ENCODE peak calls at places on chromosomes 3 and 15, in four cellular contexts. One of them, this sample, is unnamed.

GRCh38 chr3:184314700-184315505 is 497 bp downstream of the EIF4G1 start:
- DNase-seq in right atrium auricular region: peak; percentile 89
- DNase-seq in Ammon's horn: peak; percentile 56
- DNase-seq in CD8-positive, alpha-beta memory T cell: peak; percentile 77
- DNase-seq in this sample: peak; percentile 92

GRCh38 chr3:55488398-55489055 is 1.4 kb upstream of the WNT5A start:
- DNase-seq in Ammon's horn: peak; percentile 81
- DNase-seq in CD8-positive, alpha-beta memory T cell: no peak
- DNase-seq in right atrium auricular region: no peak
- DNase-seq in this sample: peak; percentile 1

GRCh38 chr3:170506556-170506955 is 79.3 kb downstream of the SLC7A14 start:
- DNase-seq in right atrium auricular region: no peak
- DNase-seq in Ammon's horn: no peak
- DNase-seq in CD8-positive, alpha-beta memory T cell: no peak
- DNase-seq in this sample: no peak

GRCh38 chr3:52531636-52532516 is 1.8 kb downstream of the NT5DC2 start:
- DNase-seq in right atrium auricular region: no peak
- DNase-seq in Ammon's horn: no peak
- DNase-seq in CD8-positive, alpha-beta memory T cell: no peak
- DNase-seq in this sample: no peak

GRCh38 chr15:57245130-57245529 is 131.2 kb upstream of the CGNL1 start:
- DNase-seq in CD8-positive, alpha-beta memory T cell: no peak
- DNase-seq in right atrium auricular region: no peak
- DNase-seq in Ammon's horn: no peak
- DNase-seq in this sample: peak; percentile 28

GRCh38 chr15:30023798-30024295 is 58.9 kb upstream of the GOLGA8J start:
- DNase-seq in CD8-positive, alpha-beta memory T cell: no peak
- DNase-seq in Ammon's horn: peak; percentile 50
- DNase-seq in right atrium auricular region: no peak
- DNase-seq in this sample: no peak

GRCh38 chr3:66095295-66096001 is 56.7 kb upstream of the MAGI1 start:
- DNase-seq in CD8-positive, alpha-beta memory T cell: no peak
- DNase-seq in right atrium auricular region: no peak
- DNase-seq in Ammon's horn: no peak
- DNase-seq in this sample: no peak

GRCh38 chr3:10722921-10723320 is 93.1 kb upstream of the SLC6A11 start:
- DNase-seq in Ammon's horn: no peak
- DNase-seq in CD8-positive, alpha-beta memory T cell: no peak
- DNase-seq in right atrium auricular region: no peak
- DNase-seq in this sample: no peak

GRCh38 chr3:66353530-66353929 is 132.7 kb downstream of the SLC25A26 start:
- DNase-seq in Ammon's horn: no peak
- DNase-seq in CD8-positive, alpha-beta memory T cell: no peak
- DNase-seq in right atrium auricular region: no peak
- DNase-seq in this sample: no peak

GRCh38 chr3:16784958-16785357 is 99.8 kb upstream of the PLCL2 start:
- DNase-seq in Ammon's horn: no peak
- DNase-seq in CD8-positive, alpha-beta memory T cell: no peak
- DNase-seq in right atrium auricular region: no peak
- DNase-seq in this sample: no peak

GRCh38 chr3:99962703-99963102 is 145.0 kb downstream of the CMSS1 start:
- DNase-seq in CD8-positive, alpha-beta memory T cell: no peak
- DNase-seq in right atrium auricular region: no peak
- DNase-seq in Ammon's horn: no peak
- DNase-seq in this sample: no peak

GRCh38 chr15:65286069-65286703 is 497 bp downstream of the PARP16 start:
- DNase-seq in Ammon's horn: peak; percentile 48
- DNase-seq in right atrium auricular region: no peak
- DNase-seq in CD8-positive, alpha-beta memory T cell: no peak
- DNase-seq in this sample: peak; percentile 71

GRCh38 chr15:26772588-26773484 is at the start of gene GABRB3:
- DNase-seq in Ammon's horn: peak; percentile 60
- DNase-seq in right atrium auricular region: no peak
- DNase-seq in CD8-positive, alpha-beta memory T cell: no peak
- DNase-seq in this sample: no peak

GRCh38 chr3:196821806-196822355 is 45.8 kb upstream of the SENP5 start:
- DNase-seq in right atrium auricular region: no peak
- DNase-seq in CD8-positive, alpha-beta memory T cell: no peak
- DNase-seq in Ammon's horn: no peak
- DNase-seq in this sample: no peak

GRCh38 chr3:128503164-128503651 is 10.2 kb upstream of the GATA2 start:
- DNase-seq in right atrium auricular region: peak; percentile 48
- DNase-seq in CD8-positive, alpha-beta memory T cell: no peak
- DNase-seq in Ammon's horn: no peak
- DNase-seq in this sample: no peak

GRCh38 chr3:160739079-160739478 is 17.0 kb upstream of the PPM1L start:
- DNase-seq in Ammon's horn: no peak
- DNase-seq in CD8-positive, alpha-beta memory T cell: no peak
- DNase-seq in right atrium auricular region: no peak
- DNase-seq in this sample: no peak

GRCh38 chr3:150059729-150060128 is 89.0 kb upstream of the PFN2 start:
- DNase-seq in right atrium auricular region: no peak
- DNase-seq in CD8-positive, alpha-beta memory T cell: no peak
- DNase-seq in Ammon's horn: peak; percentile 64
- DNase-seq in this sample: no peak

GRCh38 chr15:96878129-96878528 is 547.6 kb downstream of the NR2F2 start:
- DNase-seq in CD8-positive, alpha-beta memory T cell: no peak
- DNase-seq in right atrium auricular region: no peak
- DNase-seq in Ammon's horn: no peak
- DNase-seq in this sample: no peak

GRCh38 chr15:75346796-75347221 is at the start of gene NEIL1:
- DNase-seq in Ammon's horn: no peak
- DNase-seq in right atrium auricular region: no peak
- DNase-seq in CD8-positive, alpha-beta memory T cell: no peak
- DNase-seq in this sample: no peak

GRCh38 chr15:76150971-76151598 is 91.3 kb downstream of the TMEM266 start:
- DNase-seq in right atrium auricular region: peak; percentile 81
- DNase-seq in Ammon's horn: peak; percentile 76
- DNase-seq in CD8-positive, alpha-beta memory T cell: peak; percentile 35
- DNase-seq in this sample: peak; percentile 51

GRCh38 chr3:26967531-26967930 is 345.0 kb downstream of the LRRC3B start:
- DNase-seq in right atrium auricular region: no peak
- DNase-seq in Ammon's horn: no peak
- DNase-seq in CD8-positive, alpha-beta memory T cell: no peak
- DNase-seq in this sample: no peak

GRCh38 chr3:188348445-188349244 is 194.7 kb downstream of the LPP start:
- DNase-seq in Ammon's horn: no peak
- DNase-seq in right atrium auricular region: peak; percentile 92
- DNase-seq in CD8-positive, alpha-beta memory T cell: no peak
- DNase-seq in this sample: peak; percentile 2

GRCh38 chr3:152047465-152047864 is 174.0 kb downstream of the SUCNR1 start:
- DNase-seq in right atrium auricular region: no peak
- DNase-seq in CD8-positive, alpha-beta memory T cell: no peak
- DNase-seq in Ammon's horn: no peak
- DNase-seq in this sample: no peak

GRCh38 chr15:31485911-31486461 is 159.4 kb downstream of the KLF13 start:
- DNase-seq in CD8-positive, alpha-beta memory T cell: no peak
- DNase-seq in Ammon's horn: no peak
- DNase-seq in right atrium auricular region: no peak
- DNase-seq in this sample: no peak

GRCh38 chr15:52735231-52736089 is 54.7 kb downstream of the ONECUT1 start:
- DNase-seq in Ammon's horn: peak; percentile 76
- DNase-seq in right atrium auricular region: peak; percentile 70
- DNase-seq in CD8-positive, alpha-beta memory T cell: peak; percentile 69
- DNase-seq in this sample: peak; percentile 72

GRCh38 chr15:29849218-29849617 is 26.9 kb upstream of the TJP1 start:
- DNase-seq in Ammon's horn: no peak
- DNase-seq in CD8-positive, alpha-beta memory T cell: no peak
- DNase-seq in right atrium auricular region: no peak
- DNase-seq in this sample: no peak

GRCh38 chr15:31332020-31332680 is 5.5 kb downstream of the KLF13 start:
- DNase-seq in Ammon's horn: no peak
- DNase-seq in CD8-positive, alpha-beta memory T cell: no peak
- DNase-seq in right atrium auricular region: no peak
- DNase-seq in this sample: peak; percentile 28